ENCODE peak calls at places on chromosomes 1 and 21, in seven cellular contexts. Y, I, N, G, C, E and W are unnamed samples. For H4K20me1 and H3K9me3, the result is how much of the 10 kb centered on the place peaks cover.

GRCh38 chr21:43951911-43952703 is 60.0 kb upstream of the TRAPPC10 start:
- DNase-seq in I (no peak), C (no peak), N (no peak), G (no peak), E (no peak), Y (no peak), W (no peak)

GRCh38 chr1:235074335-235075120 is 54.1 kb downstream of the TOMM20 start:
- DNase-seq in C (peak), G (no peak), I (peak), E (peak), Y (peak), N (peak), W (peak)

GRCh38 chr1:99634971-99635624 is 10.8 kb upstream of the PALMD start:
- DNase-seq in I (no peak), E (no peak), C (no peak), N (no peak), Y (no peak), G (no peak), W (no peak)

GRCh38 chr1:24870551-24871195 is 59.4 kb downstream of the RUNX3 start:
- DNase-seq in C (peak), G (no peak), I (no peak), N (no peak), E (no peak), Y (no peak), W (no peak)

GRCh38 chr21:39079617-39080016 is 103.6 kb downstream of the PSMG1 start:
- DNase-seq in Y (no peak), G (no peak), N (peak), E (peak), I (no peak), C (no peak), W (no peak)

GRCh38 chr1:76726251-76726650 is 141.0 kb upstream of the ST6GALNAC5 start:
- DNase-seq in Y (no peak), C (no peak), N (no peak), E (no peak), I (no peak), G (no peak), W (no peak)

GRCh38 chr1:178682429-178682828 is 42.6 kb upstream of the RALGPS2 start:
- DNase-seq in Y (no peak), C (no peak), N (no peak), E (no peak), G (no peak), I (peak), W (no peak)

GRCh38 chr1:174197088-174197487 is 37.8 kb downstream of the RABGAP1L start:
- DNase-seq in I (no peak), E (no peak), G (no peak), N (no peak), C (no peak), Y (no peak), W (no peak)

GRCh38 chr21:28959367-28960099 is 33.1 kb downstream of the LTN1 start:
- DNase-seq in I (peak), E (peak), Y (peak), G (no peak), N (peak), C (no peak), W (no peak)

GRCh38 chr1:192576190-192577144 is 894 bp downstream of the RGS1 start:
- DNase-seq in G (no peak), C (no peak), E (no peak), N (no peak), I (no peak), Y (no peak), W (no peak)

GRCh38 chr1:201653238-201653637 is 114.3 kb downstream of the NAV1 start:
- DNase-seq in G (no peak), Y (no peak), E (no peak), N (peak), C (no peak), I (no peak), W (peak)

GRCh38 chr1:43276673-43277072 is 6.9 kb downstream of the TMEM125 start:
- DNase-seq in G (no peak), N (no peak), I (no peak), C (no peak), E (no peak), Y (peak), W (no peak)

GRCh38 chr1:233394860-233395717 is 67.6 kb downstream of the MAP3K21 start:
- DNase-seq in N (peak), Y (peak), E (peak), I (peak), C (peak), G (no peak), W (peak)

GRCh38 chr1:75136921-75137641 is 2.9 kb downstream of the LHX8 start:
- DNase-seq in G (no peak), I (no peak), E (no peak), N (no peak), Y (peak), C (no peak), W (no peak)

GRCh38 chr21:32329331-32329730 is 30.7 kb downstream of the MRAP start:
- DNase-seq in Y (no peak), E (peak), I (no peak), G (no peak), N (no peak), C (no peak), W (no peak)

GRCh38 chr1:29633784-29634183 is 397.5 kb downstream of the PTPRU start:
- DNase-seq in E (no peak), I (no peak), G (no peak), Y (no peak), C (peak), N (no peak), W (no peak)

GRCh38 chr1:222073307-222073995 is 331.6 kb upstream of the DUSP10 start:
- DNase-seq in Y (peak), N (no peak), C (no peak), I (peak), E (peak), G (no peak), W (no peak)

GRCh38 chr1:100511773-100512172 is 26.2 kb upstream of the GPR88 start:
- DNase-seq in Y (no peak), N (no peak), G (no peak), E (no peak), C (no peak), I (no peak), W (no peak)

GRCh38 chr1:178379807-178380206 is 117.0 kb downstream of the CLEC20A start:
- DNase-seq in G (no peak), N (peak), C (no peak), E (no peak), Y (no peak), I (no peak), W (no peak)

GRCh38 chr1:168553680-168554553 is 10.1 kb upstream of the XCL2 start:
- DNase-seq in Y (no peak), C (no peak), I (no peak), N (no peak), E (no peak), G (no peak), W (no peak)

GRCh38 chr1:46183119-46183842 is 7.0 kb upstream of the P3R3URF start:
- DNase-seq in C (no peak), Y (peak), N (no peak), I (peak), E (peak), G (no peak), W (no peak)

GRCh38 chr1:160078392-160079195 is 2.7 kb upstream of the KCNJ9 start:
- DNase-seq in G (no peak), N (peak), I (peak), C (peak), Y (peak), E (no peak), W (peak)

GRCh38 chr1:21552715-21553114 is 43.5 kb downstream of the ALPL start:
- DNase-seq in G (no peak), N (no peak), C (no peak), I (no peak), Y (no peak), E (peak), W (no peak)

GRCh38 chr21:16287060-16287459 is 557.3 kb downstream of the USP25 start:
- DNase-seq in C (no peak), I (no peak), Y (no peak), G (no peak), N (no peak), E (no peak), W (no peak)

GRCh38 chr1:48767957-48768510 is 8.7 kb downstream of the BEND5 start:
- DNase-seq in Y (no peak), I (no peak), C (no peak), N (no peak), E (peak), G (no peak), W (peak)

GRCh38 chr1:53728196-53728595 is 10.8 kb downstream of the GLIS1 start:
- DNase-seq in G (no peak), C (no peak), Y (no peak), N (no peak), I (no peak), E (no peak), W (no peak)

GRCh38 chr1:53727461-53727860 is 11.5 kb downstream of the GLIS1 start:
- DNase-seq in G (no peak), C (no peak), N (no peak), Y (no peak), E (no peak), I (no peak), W (no peak)

GRCh38 chr1:53726009-53726600 is 12.9 kb downstream of the GLIS1 start:
- DNase-seq in E (no peak), Y (no peak), G (no peak), N (no peak), I (no peak), C (no peak), W (no peak)

GRCh38 chr1:53722025-53722424 is 16.9 kb downstream of the GLIS1 start:
- DNase-seq in C (no peak), N (no peak), I (no peak), E (peak), G (no peak), Y (no peak), W (no peak)

DNA sequence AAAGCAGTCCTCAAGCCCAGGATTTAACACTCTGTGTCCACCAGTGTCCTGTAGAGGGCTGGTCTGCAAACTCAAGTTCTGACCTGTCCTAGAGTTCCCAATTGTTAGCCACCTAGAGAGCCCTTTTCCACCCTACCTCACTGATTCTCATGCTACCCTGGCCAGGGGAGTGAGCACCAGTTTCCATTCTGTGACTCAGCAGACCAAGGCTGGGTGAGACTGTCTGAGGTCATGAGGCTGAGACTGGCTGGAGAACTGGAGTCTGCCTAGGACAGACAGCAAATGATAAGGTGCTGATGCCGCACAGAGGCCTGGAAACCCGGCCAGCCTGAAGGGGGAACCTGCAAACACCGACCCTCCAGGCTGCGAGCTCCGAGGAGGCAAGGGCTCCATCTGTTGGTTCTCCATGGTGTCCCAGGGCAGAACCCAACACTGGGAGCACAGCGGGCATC is 13.7 kb downstream of the GLIS1 start:
- DNase-seq in N (peak), Y (peak), E (peak), G (peak), C (peak), I (peak), W (no peak)
- TF ChIP-seq CTCF in N (peak), Y (peak), E (peak), G (peak), C (peak), I (peak), W (peak)

DNA sequence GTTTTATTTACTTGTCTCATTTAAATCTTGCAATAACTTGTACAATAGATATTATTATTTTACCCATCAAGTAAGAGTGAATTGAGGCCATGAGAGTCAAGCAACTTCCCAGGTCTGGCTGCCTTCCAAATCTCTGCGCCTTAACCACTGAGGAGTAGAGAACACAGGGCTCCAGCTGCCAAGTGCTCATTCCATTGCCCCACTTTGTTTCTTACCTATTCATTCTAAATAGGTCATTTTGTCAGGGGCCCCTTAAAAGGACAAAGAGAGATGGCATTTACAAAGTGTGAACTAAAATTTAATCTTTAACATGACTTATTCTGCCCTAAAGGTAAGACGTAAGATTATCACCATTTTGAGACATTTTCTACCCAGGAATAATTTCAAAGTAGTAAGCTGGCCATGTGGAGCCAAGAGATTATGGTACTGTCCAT is 3.5 kb downstream of the PPP1R15B start:
- DNase-seq in N (peak), I (peak), E (peak), G (no peak), Y (peak), C (peak), W (no peak)
- H4K20me1 ChIP-seq in N (half or more), I (half or more), E (half or more), G (under half), Y (half or more), C (half or more), W (half or more)

GRCh38 chr1:2810281-2810680 is 8.8 kb upstream of the TTC34 start:
- DNase-seq in C (no peak), Y (no peak), G (no peak), N (no peak), I (no peak), E (no peak), W (no peak)
- H3K9me3 ChIP-seq in C (under half), Y (under half), G (half or more), N (under half), I (under half), E (half or more), W (under half)

DNA sequence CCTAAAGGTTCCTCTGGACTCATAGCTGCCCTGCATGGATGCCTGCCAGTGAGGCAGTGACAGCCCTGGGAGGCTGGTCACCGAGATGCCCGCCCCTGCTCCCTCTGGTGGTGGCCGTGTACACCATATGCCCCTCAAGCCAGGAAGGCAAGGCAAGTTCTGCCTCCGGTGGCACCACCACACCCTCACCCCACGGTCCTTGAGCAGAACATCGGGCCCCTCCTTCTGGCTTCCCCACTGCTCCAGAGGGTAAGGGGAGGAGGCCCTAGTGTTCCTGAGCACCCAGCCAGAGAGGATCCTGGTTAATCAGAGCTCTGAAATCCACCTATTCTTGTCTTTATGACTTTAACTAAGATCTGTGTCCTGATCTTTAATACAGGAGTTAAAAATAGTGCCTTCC is 1.6 kb upstream of the S100A14 start:
- DNase-seq in C (peak), E (no peak), I (peak), G (peak), N (peak), Y (peak), W (peak)
- TF ChIP-seq CTCF in C (peak), E (peak), I (peak), G (peak), N (peak), Y (peak), W (peak)

DNA sequence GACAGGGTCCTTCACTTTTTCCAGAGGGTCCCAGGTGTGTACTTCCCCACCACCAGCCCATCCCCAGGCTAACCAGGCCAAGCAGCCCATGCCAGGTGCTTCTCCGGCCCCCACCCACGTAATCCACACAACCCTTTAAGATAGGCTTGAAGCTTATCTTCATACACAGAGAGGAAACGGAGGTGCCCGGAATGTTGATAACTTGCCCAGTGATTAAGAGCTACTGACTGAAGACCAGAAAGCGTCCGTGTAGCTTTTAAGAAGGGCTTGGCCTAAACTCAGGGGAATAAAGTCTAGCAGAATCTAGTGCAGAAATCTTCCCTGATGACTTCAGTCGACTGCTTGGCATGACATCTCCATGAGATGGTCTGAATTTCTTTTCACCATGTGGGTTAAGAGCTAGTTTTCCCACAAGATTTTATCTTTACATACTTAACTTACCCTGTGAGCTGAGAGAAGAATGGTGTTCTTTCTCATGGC is 138.7 kb downstream of the GALNT2 start:
- DNase-seq in E (peak), G (no peak), C (no peak), I (no peak), Y (no peak), N (peak), W (no peak)
- H4K20me1 ChIP-seq in E (under half), G (under half), C (under half), I (under half), Y (under half), N (under half), W (under half)

GRCh38 chr1:5375437-5375836 is 616.8 kb downstream of the NPHP4 start:
- DNase-seq in I (no peak), G (no peak), C (no peak), E (no peak), Y (no peak), N (no peak), W (no peak)
- H3K9me3 ChIP-seq in I (under half), G (under half), C (under half), E (half or more), Y (under half), N (under half), W (under half)